ENCODE peak calls at places on chromosome 3, in four cellular contexts. J, V, L and G are unnamed samples.

GRCh38 chr3:150786791-150787190 is 23.8 kb upstream of the SIAH2 start:
- DNase-seq in J (no peak), L (no peak), V (no peak), G (no peak)

GRCh38 chr3:112555535-112556170 is 6.1 kb downstream of the ATG3 start:
- DNase-seq in V (no peak), J (no peak), L (no peak), G (no peak)

GRCh38 chr3:115699741-115700140 is 76.4 kb downstream of the GAP43 start:
- DNase-seq in L (no peak), V (no peak), J (no peak), G (no peak)

GRCh38 chr3:46995901-46996562 is 16.6 kb downstream of the NBEAL2 start:
- DNase-seq in J (peak; percentile 12), L (peak; percentile 53), V (peak; percentile 45), G (no peak)

GRCh38 chr3:182735672-182736071 is 57.6 kb upstream of the ATP11B start:
- DNase-seq in L (no peak), J (no peak), V (no peak), G (no peak)

GRCh38 chr3:193829781-193830180 is 236.8 kb downstream of the OPA1 start:
- DNase-seq in L (no peak), J (no peak), V (peak; percentile 54), G (no peak)

GRCh38 chr3:194245975-194246561 is 105.1 kb downstream of the CPN2 start:
- DNase-seq in L (no peak), J (no peak), V (no peak), G (no peak)

GRCh38 chr3:38541800-38542199 is 45.7 kb downstream of the EXOG start:
- DNase-seq in J (peak; percentile 48), L (no peak), V (no peak), G (no peak)

GRCh38 chr3:110248666-110249065 is 823.0 kb upstream of the NECTIN3 start:
- DNase-seq in V (no peak), L (no peak), J (no peak), G (no peak)

GRCh38 chr3:189529468-189529867 is 101.7 kb upstream of the TP63 start:
- DNase-seq in J (no peak), L (no peak), V (no peak), G (no peak)

GRCh38 chr3:126508539-126508938 is 9.0 kb downstream of the UROC1 start:
- DNase-seq in L (peak; percentile 42), V (peak; percentile 32), J (no peak), G (no peak)

GRCh38 chr3:64026346-64026745 is 3.1 kb upstream of the PSMD6 start:
- DNase-seq in L (no peak), J (no peak), V (no peak), G (no peak)

GRCh38 chr3:195750797-195751520 is 30.2 kb downstream of the MUC20 start:
- DNase-seq in L (no peak), V (no peak), J (no peak), G (no peak)

GRCh38 chr3:13137808-13138565 is 64.8 kb upstream of the IQSEC1 start:
- DNase-seq in J (no peak), V (no peak), L (peak; percentile 39), G (peak; percentile 35)

GRCh38 chr3:126472277-126473006 is 3.2 kb downstream of the ZXDC start:
- DNase-seq in L (peak; percentile 65), V (peak; percentile 85), J (peak; percentile 84), G (peak; percentile 85)

GRCh38 chr3:161700998-161701397 is 204.4 kb downstream of the OTOL1 start:
- DNase-seq in V (no peak), L (no peak), J (no peak), G (no peak)

GRCh38 chr3:120743081-120743365 is 479 bp downstream of the GTF2E1 start:
- DNase-seq in L (no peak), V (no peak), J (no peak), G (no peak)

GRCh38 chr3:4680881-4681300 is 187.7 kb downstream of the ITPR1 start:
- DNase-seq in L (no peak), J (no peak), V (no peak), G (no peak)

GRCh38 chr3:136955813-136956212 is 2.0 kb upstream of the IL20RB start:
- DNase-seq in V (no peak), L (no peak), J (no peak), G (no peak)

GRCh38 chr3:87287025-87287424 is 10.6 kb upstream of the POU1F1 start:
- DNase-seq in V (no peak), L (no peak), J (no peak), G (no peak)

GRCh38 chr3:63877737-63878393 is 14.2 kb downstream of the ATXN7 start:
- DNase-seq in L (no peak), J (no peak), V (no peak), G (no peak)

GRCh38 chr3:159757341-159758060 is 231.1 kb upstream of the IL12A start:
- DNase-seq in V (no peak), L (no peak), J (no peak), G (no peak)

GRCh38 chr3:38587548-38588131 is 61.8 kb downstream of the SCN5A start:
- DNase-seq in V (peak; percentile 30), J (no peak), L (no peak), G (peak; percentile 53)

GRCh38 chr3:152589644-152590043 is 245.3 kb upstream of the P2RY1 start:
- DNase-seq in J (no peak), V (no peak), L (no peak), G (no peak)

GRCh38 chr3:77254967-77255831 is 215.3 kb downstream of the ROBO2 start:
- DNase-seq in V (no peak), L (no peak), J (no peak), G (no peak)

GRCh38 chr3:142445816-142446254 is 2.0 kb downstream of the XRN1 start:
- DNase-seq in L (no peak), V (no peak), J (no peak), G (no peak)

GRCh38 chr3:129278970-129279906 is 568 bp downstream of the HMCES start:
- DNase-seq in V (peak; percentile 58), J (peak; percentile 52), L (peak; percentile 74), G (peak; percentile 76)

GRCh38 chr3:157081681-157082210 is 78.2 kb downstream of the CCNL1 start:
- DNase-seq in V (peak; percentile 94), J (peak; percentile 91), L (peak; percentile 97), G (peak; percentile 92)

GRCh38 chr3:14119651-14120050 is 5.0 kb downstream of the CHCHD4 start:
- DNase-seq in J (no peak), V (no peak), L (no peak), G (no peak)

DNA sequence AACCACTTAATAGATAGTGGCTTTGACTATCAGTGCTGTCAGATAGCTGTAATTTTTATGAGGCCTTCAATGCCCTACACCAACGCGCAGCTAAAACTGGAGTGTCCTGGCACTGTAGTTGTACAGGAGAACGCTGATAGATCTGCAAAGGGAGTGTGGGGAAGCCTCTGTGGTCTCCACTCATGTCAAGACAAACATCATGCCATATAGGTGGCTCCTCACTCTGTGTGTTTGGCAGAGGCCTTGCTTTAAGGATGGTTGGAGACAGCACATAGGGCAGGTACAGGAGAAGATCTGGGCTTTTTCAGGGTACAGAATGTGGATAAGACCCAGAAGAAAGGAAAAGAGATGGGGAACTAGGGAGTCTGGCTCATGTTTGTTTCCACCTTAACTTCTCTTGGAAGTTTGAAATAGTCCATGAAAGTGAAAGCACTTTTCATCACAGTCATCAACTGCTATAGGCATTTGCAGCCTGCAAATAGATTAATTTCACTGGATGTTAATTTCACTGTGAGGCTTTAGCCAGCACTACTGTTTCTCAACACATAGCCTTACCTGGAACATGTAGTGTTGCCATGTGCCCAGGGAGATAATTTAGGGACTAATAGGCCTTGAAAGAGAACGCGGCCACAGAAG is 425.8 kb upstream of the TBL1XR1 start:
- DNase-seq in L (no peak), J (no peak), V (no peak), G (no peak)
- H3K9me3 ChIP-seq in L (no peaks in the 10 kb centered on the region), J (no peaks in the 10 kb centered on the region), V (peaks cover 1% of the 10 kb centered on the region), G (no peaks in the 10 kb centered on the region)

DNA sequence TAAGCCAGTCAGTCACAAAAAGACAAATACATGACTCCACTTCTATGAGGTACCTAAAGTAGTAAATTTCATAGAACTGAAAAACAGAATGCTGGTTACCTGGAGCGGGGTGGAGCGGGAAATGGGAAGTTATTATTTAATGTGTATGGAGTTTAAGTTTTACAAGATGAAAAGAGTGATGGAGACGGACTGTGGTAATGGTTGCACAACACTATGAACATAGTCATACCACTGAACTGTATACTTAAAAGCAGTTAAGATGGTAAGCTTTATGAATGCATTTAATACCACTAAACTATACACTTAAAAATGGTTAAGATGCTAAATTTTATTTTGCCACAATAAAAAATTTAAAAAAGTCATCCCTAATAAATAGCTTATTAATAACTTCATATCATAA is 23.2 kb downstream of the SFMBT1 start:
- DNase-seq in V (no peak), J (no peak), L (no peak), G (no peak)
- H3K4me1 ChIP-seq in V (no peaks in the 10 kb centered on the region), J (peaks cover 18% of the 10 kb centered on the region), L (no peaks in the 10 kb centered on the region), G (peaks cover 4% of the 10 kb centered on the region)

DNA sequence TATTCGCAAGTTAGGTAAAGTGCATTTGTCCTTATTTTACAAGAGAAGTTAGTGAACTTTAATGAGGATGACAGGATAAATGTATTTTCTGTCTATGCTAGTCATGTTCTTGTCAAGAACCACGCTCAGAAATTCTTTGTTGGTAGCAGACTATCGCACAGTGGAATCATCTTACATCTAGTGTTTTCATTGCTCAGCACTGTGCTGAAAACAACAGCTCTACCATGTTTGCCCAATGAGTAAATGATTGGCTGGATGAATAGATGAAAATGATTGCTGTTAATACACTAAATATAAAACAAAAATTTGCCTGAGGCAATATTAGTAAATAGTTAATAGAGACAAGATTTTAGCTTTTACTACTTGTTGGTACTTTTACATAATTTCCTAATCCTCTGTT is 265.3 kb upstream of the GOLIM4 start:
- DNase-seq in V (no peak), L (no peak), J (no peak), G (no peak)
- H3K9me3 ChIP-seq in V (no peaks in the 10 kb centered on the region), L (no peaks in the 10 kb centered on the region), J (no peaks in the 10 kb centered on the region), G (no peaks in the 10 kb centered on the region)

GRCh38 chr3:154115332-154115731 is 5.9 kb upstream of the ARHGEF26 start:
- DNase-seq in J (no peak), V (no peak), L (no peak), G (no peak)
- H3K4me1 ChIP-seq in J (no peaks in the 10 kb centered on the region), V (no peaks in the 10 kb centered on the region), L (peaks cover 8% of the 10 kb centered on the region), G (no peaks in the 10 kb centered on the region)

GRCh38 chr3:5899040-5899439 is 711.5 kb downstream of the EDEM1 start:
- DNase-seq in L (no peak), J (no peak), V (no peak), G (no peak)
- H3K9me3 ChIP-seq in L (no peaks in the 10 kb centered on the region), J (peaks cover 1% of the 10 kb centered on the region), V (no peaks in the 10 kb centered on the region), G (no peaks in the 10 kb centered on the region)

GRCh38 chr3:39755100-39755499 is 54.3 kb upstream of the MYRIP start:
- DNase-seq in V (no peak), J (no peak), L (no peak), G (no peak)
- H3K4me1 ChIP-seq in V (no peaks in the 10 kb centered on the region), J (no peaks in the 10 kb centered on the region), L (no peaks in the 10 kb centered on the region), G (no peaks in the 10 kb centered on the region)

GRCh38 chr3:54240-54639 is 142.3 kb upstream of the CHL1 start:
- DNase-seq in V (no peak), J (no peak), L (no peak), G (no peak)
- H3K9me3 ChIP-seq in V (no peaks in the 10 kb centered on the region), J (no peaks in the 10 kb centered on the region), L (no peaks in the 10 kb centered on the region), G (no peaks in the 10 kb centered on the region)

DNA sequence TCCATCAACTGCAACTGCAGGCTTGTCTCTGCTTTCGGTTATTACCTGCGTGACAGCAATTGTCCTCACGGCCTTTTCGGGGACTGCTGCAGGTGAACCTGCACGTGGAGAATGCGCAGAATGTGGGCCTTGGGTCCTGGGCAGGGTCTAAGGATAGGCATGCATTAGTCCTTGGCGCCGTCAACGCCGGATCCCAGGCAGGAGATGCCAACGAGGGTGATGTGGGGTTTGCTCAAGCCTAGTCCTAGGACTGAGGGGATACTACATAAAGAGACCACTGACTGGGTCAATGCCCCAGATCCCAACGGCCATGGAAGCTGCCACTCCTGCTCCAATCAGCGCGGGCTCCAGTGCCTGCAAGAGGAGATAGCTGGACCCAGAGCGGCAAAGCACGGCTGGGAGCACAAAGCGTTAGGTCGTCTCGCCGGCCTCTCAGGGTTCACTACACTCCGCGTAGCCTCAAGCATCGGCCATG is 448 bp upstream of the RBM15B start:
- DNase-seq in J (no peak), V (no peak), L (no peak), G (no peak)
- H3K4me1 ChIP-seq in J (peaks cover 52% of the 10 kb centered on the region), V (peaks cover 2% of the 10 kb centered on the region), L (peaks cover 38% of the 10 kb centered on the region), G (peaks cover 58% of the 10 kb centered on the region)